ENCODE peak calls at places on chromosomes 12 and 14, in eight cellular contexts. One of them, this sample, is unnamed.

GRCh38 chr12:3005736-3006135 is 46.5 kb downstream of the TEAD4 start:
- DNase-seq in mammary epithelial cell: no peak
- DNase-seq in gastrocnemius medialis: no peak
- DNase-seq in aorta: peak; percentile 23
- DNase-seq in cardiac muscle cell: no peak
- DNase-seq in HepG2: no peak
- DNase-seq in tibial artery: no peak
- DNase-seq in pancreas: no peak
- DNase-seq in this sample: no peak

GRCh38 chr12:88181881-88182280 is 39.8 kb downstream of the TMTC3 start:
- DNase-seq in mammary epithelial cell: no peak
- DNase-seq in gastrocnemius medialis: no peak
- DNase-seq in aorta: no peak
- DNase-seq in cardiac muscle cell: no peak
- DNase-seq in HepG2: no peak
- DNase-seq in tibial artery: no peak
- DNase-seq in pancreas: no peak
- DNase-seq in this sample: no peak

GRCh38 chr14:96105921-96106441 is 66.8 kb downstream of the C14orf132 start:
- DNase-seq in mammary epithelial cell: peak; percentile 85
- DNase-seq in gastrocnemius medialis: peak; percentile 25
- DNase-seq in aorta: peak; percentile 81
- DNase-seq in cardiac muscle cell: no peak
- DNase-seq in HepG2: no peak
- DNase-seq in tibial artery: peak; percentile 47
- DNase-seq in pancreas: no peak
- DNase-seq in this sample: peak; percentile 62

GRCh38 chr14:69181491-69181890 is 9.8 kb upstream of the EXD2 start:
- DNase-seq in mammary epithelial cell: no peak
- DNase-seq in gastrocnemius medialis: no peak
- DNase-seq in aorta: no peak
- DNase-seq in cardiac muscle cell: peak; percentile 8
- DNase-seq in HepG2: no peak
- DNase-seq in tibial artery: no peak
- DNase-seq in pancreas: no peak
- DNase-seq in this sample: no peak

GRCh38 chr12:65525501-65526141 is 247.1 kb downstream of the MSRB3 start:
- DNase-seq in mammary epithelial cell: peak; percentile 68
- DNase-seq in gastrocnemius medialis: no peak
- DNase-seq in aorta: no peak
- DNase-seq in cardiac muscle cell: peak; percentile 35
- DNase-seq in HepG2: no peak
- DNase-seq in tibial artery: no peak
- DNase-seq in pancreas: no peak
- DNase-seq in this sample: no peak

GRCh38 chr14:68599896-68600620 is 192.8 kb downstream of the ZFP36L1 start:
- DNase-seq in mammary epithelial cell: no peak
- DNase-seq in gastrocnemius medialis: peak; percentile 9
- DNase-seq in aorta: no peak
- DNase-seq in cardiac muscle cell: no peak
- DNase-seq in HepG2: no peak
- DNase-seq in tibial artery: no peak
- DNase-seq in pancreas: peak; percentile 16
- DNase-seq in this sample: no peak

GRCh38 chr14:53952533-53952932 is 4.1 kb downstream of the BMP4 start:
- DNase-seq in mammary epithelial cell: no peak
- DNase-seq in gastrocnemius medialis: no peak
- DNase-seq in aorta: no peak
- DNase-seq in cardiac muscle cell: peak; percentile 44
- DNase-seq in HepG2: no peak
- DNase-seq in tibial artery: peak; percentile 50
- DNase-seq in pancreas: no peak
- DNase-seq in this sample: no peak

GRCh38 chr12:75602111-75602510 is 90.7 kb upstream of the KRR1 start:
- DNase-seq in mammary epithelial cell: no peak
- DNase-seq in gastrocnemius medialis: no peak
- DNase-seq in aorta: no peak
- DNase-seq in cardiac muscle cell: no peak
- DNase-seq in HepG2: no peak
- DNase-seq in tibial artery: no peak
- DNase-seq in pancreas: no peak
- DNase-seq in this sample: no peak

GRCh38 chr12:107178776-107179175 is 85.4 kb upstream of the CRY1 start:
- DNase-seq in mammary epithelial cell: no peak
- DNase-seq in gastrocnemius medialis: no peak
- DNase-seq in aorta: no peak
- DNase-seq in cardiac muscle cell: no peak
- DNase-seq in HepG2: no peak
- DNase-seq in tibial artery: no peak
- DNase-seq in pancreas: no peak
- DNase-seq in this sample: no peak

GRCh38 chr12:57904848-57905811 is 36.2 kb upstream of the ATP23 start:
- DNase-seq in mammary epithelial cell: peak; percentile 73
- DNase-seq in gastrocnemius medialis: peak; percentile 84
- DNase-seq in aorta: peak; percentile 92
- DNase-seq in cardiac muscle cell: peak; percentile 92
- DNase-seq in HepG2: peak; percentile 82
- DNase-seq in tibial artery: peak; percentile 82
- DNase-seq in pancreas: peak; percentile 77
- DNase-seq in this sample: peak; percentile 90

GRCh38 chr12:40031965-40032364 is 73.9 kb downstream of the SLC2A13 start:
- DNase-seq in mammary epithelial cell: no peak
- DNase-seq in gastrocnemius medialis: no peak
- DNase-seq in aorta: no peak
- DNase-seq in cardiac muscle cell: no peak
- DNase-seq in HepG2: no peak
- DNase-seq in tibial artery: no peak
- DNase-seq in pancreas: peak; percentile 21
- DNase-seq in this sample: no peak

GRCh38 chr14:85313801-85314207 is 216.1 kb upstream of the FLRT2 start:
- DNase-seq in mammary epithelial cell: no peak
- DNase-seq in gastrocnemius medialis: no peak
- DNase-seq in aorta: no peak
- DNase-seq in cardiac muscle cell: peak; percentile 11
- DNase-seq in HepG2: no peak
- DNase-seq in tibial artery: no peak
- DNase-seq in pancreas: no peak
- DNase-seq in this sample: no peak

GRCh38 chr14:103529383-103530365 is 678 bp downstream of the TRMT61A start:
- DNase-seq in mammary epithelial cell: no peak
- DNase-seq in gastrocnemius medialis: no peak
- DNase-seq in aorta: no peak
- DNase-seq in cardiac muscle cell: no peak
- DNase-seq in HepG2: no peak
- DNase-seq in tibial artery: no peak
- DNase-seq in pancreas: no peak
- DNase-seq in this sample: no peak

GRCh38 chr14:77302926-77303325 is 17.8 kb downstream of the POMT2 start:
- DNase-seq in mammary epithelial cell: peak; percentile 80
- DNase-seq in gastrocnemius medialis: no peak
- DNase-seq in aorta: no peak
- DNase-seq in cardiac muscle cell: peak; percentile 16
- DNase-seq in HepG2: peak; percentile 90
- DNase-seq in tibial artery: no peak
- DNase-seq in pancreas: no peak
- DNase-seq in this sample: no peak

GRCh38 chr12:85626031-85626781 is 210.0 kb downstream of the RASSF9 start:
- DNase-seq in mammary epithelial cell: peak; percentile 79
- DNase-seq in gastrocnemius medialis: no peak
- DNase-seq in aorta: no peak
- DNase-seq in cardiac muscle cell: peak; percentile 90
- DNase-seq in HepG2: no peak
- DNase-seq in tibial artery: no peak
- DNase-seq in pancreas: no peak
- DNase-seq in this sample: no peak

GRCh38 chr12:42695490-42695995 is 106.0 kb upstream of the PRICKLE1 start:
- DNase-seq in mammary epithelial cell: no peak
- DNase-seq in gastrocnemius medialis: no peak
- DNase-seq in aorta: no peak
- DNase-seq in cardiac muscle cell: no peak
- DNase-seq in HepG2: peak; percentile 6
- DNase-seq in tibial artery: no peak
- DNase-seq in pancreas: no peak
- DNase-seq in this sample: no peak

GRCh38 chr12:75837700-75838099 is 193.9 kb downstream of the PHLDA1 start:
- DNase-seq in mammary epithelial cell: no peak
- DNase-seq in gastrocnemius medialis: no peak
- DNase-seq in aorta: no peak
- DNase-seq in cardiac muscle cell: no peak
- DNase-seq in HepG2: no peak
- DNase-seq in tibial artery: no peak
- DNase-seq in pancreas: no peak
- DNase-seq in this sample: no peak

GRCh38 chr12:96130396-96131059 is 63.6 kb upstream of the ELK3 start:
- DNase-seq in mammary epithelial cell: no peak
- DNase-seq in gastrocnemius medialis: no peak
- DNase-seq in aorta: no peak
- DNase-seq in cardiac muscle cell: no peak
- DNase-seq in HepG2: no peak
- DNase-seq in tibial artery: no peak
- DNase-seq in pancreas: no peak
- DNase-seq in this sample: no peak

GRCh38 chr12:96136129-96136528 is 58.0 kb upstream of the ELK3 start:
- DNase-seq in mammary epithelial cell: peak; percentile 36
- DNase-seq in gastrocnemius medialis: no peak
- DNase-seq in aorta: no peak
- DNase-seq in cardiac muscle cell: peak; percentile 88
- DNase-seq in HepG2: no peak
- DNase-seq in tibial artery: no peak
- DNase-seq in pancreas: no peak
- DNase-seq in this sample: no peak

GRCh38 chr12:96134200-96134599 is 60.0 kb upstream of the ELK3 start:
- DNase-seq in mammary epithelial cell: no peak
- DNase-seq in gastrocnemius medialis: no peak
- DNase-seq in aorta: no peak
- DNase-seq in cardiac muscle cell: no peak
- DNase-seq in HepG2: no peak
- DNase-seq in tibial artery: no peak
- DNase-seq in pancreas: no peak
- DNase-seq in this sample: no peak

GRCh38 chr12:96132819-96133218 is 61.4 kb upstream of the ELK3 start:
- DNase-seq in mammary epithelial cell: no peak
- DNase-seq in gastrocnemius medialis: no peak
- DNase-seq in aorta: no peak
- DNase-seq in cardiac muscle cell: no peak
- DNase-seq in HepG2: peak; percentile 38
- DNase-seq in tibial artery: no peak
- DNase-seq in pancreas: no peak
- DNase-seq in this sample: no peak

GRCh38 chr12:96131230-96131788 is 62.9 kb upstream of the ELK3 start:
- DNase-seq in mammary epithelial cell: no peak
- DNase-seq in gastrocnemius medialis: no peak
- DNase-seq in aorta: no peak
- DNase-seq in cardiac muscle cell: no peak
- DNase-seq in HepG2: no peak
- DNase-seq in tibial artery: no peak
- DNase-seq in pancreas: no peak
- DNase-seq in this sample: no peak
- H3K4me1 ChIP-seq in mammary epithelial cell: peaks cover 5% of the 10 kb centered on the region
- H3K4me1 ChIP-seq in gastrocnemius medialis: no peaks in the 10 kb centered on the region
- H3K4me1 ChIP-seq in aorta: no peaks in the 10 kb centered on the region
- H3K4me1 ChIP-seq in cardiac muscle cell: no peaks in the 10 kb centered on the region
- H3K4me1 ChIP-seq in HepG2: peaks cover 5% of the 10 kb centered on the region
- H3K4me1 ChIP-seq in tibial artery: peaks cover 4% of the 10 kb centered on the region
- H3K4me1 ChIP-seq in pancreas: no peaks in the 10 kb centered on the region
- H3K4me1 ChIP-seq in this sample: no peaks in the 10 kb centered on the region

DNA sequence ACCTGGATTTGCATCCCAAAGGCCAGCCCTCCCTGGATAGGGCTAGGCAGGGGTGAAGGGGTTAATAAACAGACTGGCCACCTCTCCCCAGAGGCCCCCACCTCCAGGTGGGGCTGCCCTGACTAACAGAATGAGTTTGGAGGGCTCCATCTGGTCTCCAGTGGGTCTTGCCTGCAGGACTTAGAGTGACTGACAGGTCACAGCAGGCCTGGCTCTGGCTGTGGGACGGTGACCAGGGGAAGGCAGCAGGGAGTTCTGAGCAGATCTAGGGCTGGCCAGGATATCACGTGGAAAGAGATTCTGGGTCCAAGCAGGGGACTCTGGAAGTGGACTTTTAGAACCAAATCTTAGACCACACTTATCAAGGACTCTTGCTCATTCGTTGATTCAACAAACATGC is 40.9 kb upstream of the LHX5 start:
- DNase-seq in mammary epithelial cell: no peak
- DNase-seq in gastrocnemius medialis: no peak
- DNase-seq in aorta: no peak
- DNase-seq in cardiac muscle cell: no peak
- DNase-seq in HepG2: no peak
- DNase-seq in tibial artery: no peak
- DNase-seq in pancreas: no peak
- DNase-seq in this sample: no peak
- H3K27ac ChIP-seq in mammary epithelial cell: no peak overlapping the region
- H3K27ac ChIP-seq in gastrocnemius medialis: no peak overlapping the region
- H3K27ac ChIP-seq in aorta: no peak overlapping the region
- H3K27ac ChIP-seq in cardiac muscle cell: no peak overlapping the region
- H3K27ac ChIP-seq in HepG2: no peak overlapping the region
- H3K27ac ChIP-seq in tibial artery: no peak overlapping the region
- H3K27ac ChIP-seq in pancreas: no peak overlapping the region
- H3K27ac ChIP-seq in this sample: no peak overlapping the region

DNA sequence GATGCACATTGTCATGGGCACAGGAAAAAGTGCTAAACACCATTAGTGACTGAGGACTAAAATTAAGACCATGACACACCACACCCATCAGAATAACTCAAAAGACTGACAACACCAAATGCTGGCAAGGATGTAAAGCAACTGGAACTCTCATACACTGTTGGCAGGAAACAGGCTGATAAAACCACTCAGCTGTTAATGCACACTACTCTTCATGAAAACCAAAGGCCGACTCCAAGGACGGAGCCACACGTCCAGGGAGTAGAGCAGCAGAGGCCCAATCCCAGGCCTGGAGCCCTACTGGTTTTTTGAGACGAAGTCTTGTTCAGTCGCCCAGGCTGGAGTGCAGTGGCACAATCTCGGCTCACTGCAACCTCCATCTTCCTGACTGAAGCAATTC is 6.4 kb downstream of the RAD52 start:
- DNase-seq in mammary epithelial cell: no peak
- DNase-seq in gastrocnemius medialis: peak; percentile 75
- DNase-seq in aorta: no peak
- DNase-seq in cardiac muscle cell: no peak
- DNase-seq in HepG2: no peak
- DNase-seq in tibial artery: no peak
- DNase-seq in pancreas: no peak
- DNase-seq in this sample: no peak
- H3K4me3 ChIP-seq in mammary epithelial cell: no peak overlapping the region
- H3K4me3 ChIP-seq in gastrocnemius medialis: no peak overlapping the region
- H3K4me3 ChIP-seq in aorta: no peak overlapping the region
- H3K4me3 ChIP-seq in cardiac muscle cell: no peak overlapping the region
- H3K4me3 ChIP-seq in HepG2: no peak overlapping the region
- H3K4me3 ChIP-seq in tibial artery: no peak overlapping the region
- H3K4me3 ChIP-seq in pancreas: no peak overlapping the region
- H3K4me3 ChIP-seq in this sample: peak overlapping the region; percentile 26

DNA sequence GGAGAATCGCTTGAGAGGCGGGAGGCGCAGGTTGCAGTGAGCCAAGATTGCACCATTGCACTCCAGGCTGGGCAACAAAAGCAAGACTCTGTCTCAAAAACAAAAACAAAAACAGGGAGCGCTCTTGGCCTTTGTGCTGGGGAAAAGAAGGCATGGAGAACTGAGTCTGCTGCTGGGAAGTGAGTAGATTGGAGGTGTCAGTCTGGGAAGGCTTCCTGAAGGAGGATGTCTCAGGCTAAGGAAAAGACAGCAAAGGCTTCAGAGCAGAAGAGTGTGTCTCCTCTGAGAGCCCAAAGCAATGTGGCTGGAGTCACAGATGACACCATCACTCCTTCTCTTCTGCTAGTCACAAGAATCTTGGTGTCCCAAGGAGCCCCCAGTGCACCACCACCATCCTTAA is 21.0 kb upstream of the KRT18 start:
- DNase-seq in mammary epithelial cell: no peak
- DNase-seq in gastrocnemius medialis: no peak
- DNase-seq in aorta: no peak
- DNase-seq in cardiac muscle cell: no peak
- DNase-seq in HepG2: no peak
- DNase-seq in tibial artery: no peak
- DNase-seq in pancreas: no peak
- DNase-seq in this sample: no peak
- H3K4me1 ChIP-seq in mammary epithelial cell: peaks cover 32% of the 10 kb centered on the region
- H3K4me1 ChIP-seq in gastrocnemius medialis: peaks cover 4% of the 10 kb centered on the region
- H3K4me1 ChIP-seq in aorta: no peaks in the 10 kb centered on the region
- H3K4me1 ChIP-seq in cardiac muscle cell: peaks cover 35% of the 10 kb centered on the region
- H3K4me1 ChIP-seq in HepG2: peaks cover 55% of the 10 kb centered on the region
- H3K4me1 ChIP-seq in tibial artery: peaks cover 14% of the 10 kb centered on the region
- H3K4me1 ChIP-seq in pancreas: peaks cover 31% of the 10 kb centered on the region
- H3K4me1 ChIP-seq in this sample: no peaks in the 10 kb centered on the region

This sample was measured in psoas muscle.